ENCODE peak calls at places on chromosome 9, in four cellular contexts. J is lower lobe of right lung, T is colonic mucosa, F is heart left ventricle. B is an unnamed sample. For H3K36me3 and H3K27me3, the result is how much of the 10 kb centered on the place peaks cover.

GRCh38 chr9:84138543-84138942 is 157.9 kb downstream of the RMI1 start:
- DNase-seq in J (no peak), T (no peak), F (no peak), B (no peak)

GRCh38 chr9:78927099-78927940 is 630.4 kb downstream of the PSAT1 start:
- DNase-seq in J (no peak), T (no peak), F (no peak), B (no peak)

GRCh38 chr9:123738664-123739063 is 191.3 kb downstream of the DENND1A start:
- DNase-seq in J (no peak), T (no peak), F (no peak), B (no peak)

GRCh38 chr9:118782790-118783463 is 586.3 kb downstream of the BRINP1 start:
- DNase-seq in J (no peak), T (no peak), F (no peak), B (no peak)

GRCh38 chr9:18604971-18605370 is 131.0 kb downstream of the ADAMTSL1 start:
- DNase-seq in J (no peak), T (no peak), F (no peak), B (no peak)

GRCh38 chr9:78196258-78196657 is 39.6 kb upstream of the CEP78 start:
- DNase-seq in J (no peak), T (no peak), F (no peak), B (no peak)

GRCh38 chr9:69107801-69108200 is 66.3 kb upstream of the TJP2 start:
- DNase-seq in J (no peak), T (no peak), F (no peak), B (no peak)

GRCh38 chr9:94611638-94612068 is 18.0 kb upstream of the FBP2 start:
- DNase-seq in J (no peak), T (no peak), F (no peak), B (no peak)

GRCh38 chr9:91241909-91242308 is 119.8 kb downstream of the AUH start:
- DNase-seq in J (no peak), T (no peak), F (no peak), B (no peak)

GRCh38 chr9:119349548-119349947 is 19.7 kb downstream of the BRINP1 start:
- DNase-seq in J (no peak), T (no peak), F (no peak), B (no peak)

GRCh38 chr9:130694205-130694604 is 625 bp downstream of the EXOSC2 start:
- DNase-seq in J (no peak), T (no peak), F (no peak), B (no peak)

GRCh38 chr9:71684566-71684965 is 83.7 kb downstream of the CEMIP2 start:
- DNase-seq in J (no peak), T (no peak), F (no peak), B (no peak)
- H3K4me3 ChIP-seq in J (no peak), T (no peak), F (no peak), B (no peak)

DNA sequence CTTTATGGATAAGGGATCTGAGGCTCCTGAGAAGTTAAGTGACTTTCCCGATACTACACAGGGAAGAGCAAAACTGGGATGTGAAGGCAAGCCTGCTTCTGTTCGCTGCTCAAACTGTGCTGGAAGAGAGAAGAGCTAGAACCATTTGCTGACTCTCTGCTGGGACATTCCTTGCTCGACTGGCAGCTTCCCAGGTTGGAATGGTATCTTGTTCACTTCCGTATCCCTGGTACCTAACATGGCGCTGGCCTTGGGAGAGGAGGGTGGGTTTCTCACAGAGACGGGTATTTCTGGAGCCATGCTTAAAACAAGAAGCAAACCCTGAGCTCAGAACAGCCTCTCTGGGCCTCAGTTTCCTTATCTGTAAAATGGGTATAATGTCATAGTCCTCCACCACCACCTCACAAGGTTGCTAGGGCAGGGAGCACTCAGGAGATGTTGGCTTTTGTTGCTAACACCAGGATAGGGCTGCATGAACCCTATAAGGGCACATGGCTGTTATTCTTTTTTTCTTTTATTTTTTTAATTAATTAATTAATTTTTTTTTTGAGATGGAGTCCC is 68.0 kb upstream of the STXBP1 start:
- DNase-seq in J (no peak), T (no peak), F (no peak), B (no peak)
- H3K36me3 ChIP-seq in J (under half), T (under half), F (under half), B (half or more)

DNA sequence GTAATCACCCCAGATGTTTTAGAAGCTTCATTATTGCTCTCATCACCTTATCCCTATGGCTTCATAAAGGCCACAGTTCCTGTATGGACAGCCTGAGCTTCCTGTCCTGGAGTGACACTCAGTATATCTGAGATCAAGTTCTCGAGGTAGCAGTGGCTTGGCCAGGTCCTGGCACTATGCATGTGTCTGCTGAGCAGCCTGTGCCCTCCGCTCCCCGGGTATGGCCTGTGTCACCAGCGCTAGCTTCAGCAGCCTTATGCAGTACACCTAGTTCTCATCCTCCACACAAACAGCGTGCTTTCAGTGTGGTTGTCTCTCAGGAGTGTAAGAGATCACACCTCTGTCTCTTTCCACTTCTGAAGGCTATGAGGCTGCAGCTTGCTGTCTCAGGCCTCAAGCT is 514.7 kb downstream of the DIRAS2 start:
- DNase-seq in J (no peak), T (no peak), F (peak), B (no peak)
- H3K27me3 ChIP-seq in J (under half), T (under half), F (under half), B (under half)

GRCh38 chr9:20984471-20984870 is 47.0 kb downstream of the HACD4 start:
- DNase-seq in J (no peak), T (no peak), F (no peak), B (no peak)

GRCh38 chr9:20985851-20986600 is 45.4 kb downstream of the HACD4 start:
- DNase-seq in J (no peak), T (no peak), F (no peak), B (no peak)

GRCh38 chr9:20981486-20981885 is 50.0 kb downstream of the HACD4 start:
- DNase-seq in J (peak), T (no peak), F (no peak), B (peak)

DNA sequence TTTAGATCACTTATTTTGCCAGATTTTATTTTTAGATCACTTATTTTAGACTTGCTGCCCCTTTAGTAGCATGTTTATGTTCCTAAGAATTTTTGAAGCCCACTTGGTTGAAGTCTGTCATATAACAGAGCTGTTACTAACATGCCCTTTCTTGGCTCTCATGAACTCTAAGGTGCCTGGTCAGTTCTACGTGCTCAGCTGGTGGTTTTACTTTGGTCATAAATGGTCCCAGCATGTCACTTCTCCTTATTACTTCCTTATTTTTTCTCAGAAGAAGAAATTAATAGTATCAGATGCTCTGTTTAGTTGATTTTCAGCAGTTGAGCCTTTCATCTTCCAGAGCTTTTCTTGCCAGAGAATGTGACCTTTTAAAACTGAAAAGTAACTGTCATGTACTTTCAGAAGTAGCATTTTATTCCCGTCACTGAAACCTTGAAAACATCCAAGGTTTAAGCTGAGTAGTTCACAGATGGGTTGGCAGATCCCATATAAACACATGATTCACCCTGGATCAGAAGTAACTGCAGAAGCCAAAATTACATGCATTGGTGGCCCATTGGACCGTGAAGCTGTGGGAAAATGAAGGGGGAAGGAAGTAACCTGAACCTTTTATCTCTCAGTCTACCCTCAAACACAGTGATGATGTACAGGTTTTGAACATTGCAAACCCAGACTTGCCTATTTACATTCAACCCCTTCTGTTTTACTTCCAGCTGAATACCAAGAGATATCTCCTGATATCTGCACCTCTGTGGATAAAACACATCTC is 50.5 kb downstream of the HACD4 start:
- DNase-seq in J (no peak), T (no peak), F (no peak), B (peak)
- H3K4me3 ChIP-seq in J (no peak), T (no peak), F (no peak), B (no peak)

DNA sequence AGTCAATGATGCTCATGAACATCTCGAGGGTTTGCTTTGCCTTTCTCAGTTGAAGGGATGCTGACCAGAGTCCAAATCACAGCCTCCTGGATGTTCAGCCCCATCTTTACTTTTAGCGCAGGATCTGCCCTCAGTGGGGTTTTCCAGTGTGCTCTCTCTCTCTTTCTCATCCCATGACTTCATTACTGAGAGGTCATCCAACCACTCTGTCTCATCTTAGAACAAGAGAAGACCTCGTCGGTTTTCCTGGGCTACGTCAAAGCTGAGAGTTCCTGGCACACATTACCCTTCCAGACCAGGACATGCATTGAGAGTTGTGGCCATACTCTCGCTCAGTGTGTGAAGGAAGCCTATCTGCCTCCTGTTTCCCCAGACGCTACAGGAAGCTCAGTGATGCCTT is 47.3 kb downstream of the C9orf152 start:
- DNase-seq in J (no peak), T (no peak), F (no peak), B (no peak)
- H3K36me3 ChIP-seq in J (under half), T (under half), F (under half), B (half or more)

DNA sequence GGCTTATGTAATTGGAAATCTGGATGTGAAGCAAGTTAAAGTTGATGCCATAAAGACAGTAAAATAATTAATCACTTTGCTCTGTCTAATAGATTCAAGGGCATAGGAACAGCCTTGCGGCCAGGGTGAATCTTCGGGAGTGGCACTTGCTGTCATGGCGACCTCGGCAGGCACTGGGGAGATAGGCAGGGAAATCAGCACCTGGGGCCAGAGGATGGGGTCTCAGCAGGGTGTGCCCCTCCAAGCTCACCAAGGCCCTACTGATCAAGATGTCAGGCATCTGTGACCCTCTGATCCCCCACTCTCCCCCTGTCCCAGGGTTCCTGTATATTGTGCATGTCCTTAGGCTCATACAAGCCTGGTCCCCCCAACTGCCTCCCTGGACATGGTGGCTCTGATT is 187.3 kb downstream of the MELK start:
- DNase-seq in J (no peak), T (no peak), F (no peak), B (no peak)
- H3K27me3 ChIP-seq in J (under half), T (under half), F (under half), B (under half)

GRCh38 chr9:126516936-126517750 is 96.6 kb upstream of the LMX1B start:
- DNase-seq in J (peak), T (no peak), F (peak), B (peak)
- H3K4me3 ChIP-seq in J (peak), T (peak), F (peak), B (peak)

GRCh38 chr9:35741740-35742139 is 7.3 kb downstream of the GBA2 start:
- DNase-seq in J (no peak), T (no peak), F (no peak), B (no peak)
- H3K36me3 ChIP-seq in J (half or more), T (under half), F (under half), B (half or more)

GRCh38 chr9:132740526-132741309 is 70.5 kb downstream of the GTF3C4 start:
- DNase-seq in J (no peak), T (no peak), F (no peak), B (no peak)
- H3K27me3 ChIP-seq in J (under half), T (under half), F (under half), B (under half)

GRCh38 chr9:76877961-76878360 is 28.0 kb downstream of the PRUNE2 start:
- DNase-seq in J (no peak), T (no peak), F (no peak), B (no peak)

GRCh38 chr9:76876098-76876497 is 29.8 kb downstream of the PRUNE2 start:
- DNase-seq in J (no peak), T (no peak), F (no peak), B (no peak)

GRCh38 chr9:76873056-76873792 is 32.7 kb downstream of the PRUNE2 start:
- DNase-seq in J (no peak), T (no peak), F (no peak), B (no peak)

GRCh38 chr9:76868897-76869296 is 37.0 kb downstream of the PRUNE2 start:
- DNase-seq in J (no peak), T (no peak), F (no peak), B (no peak)

GRCh38 chr9:76873821-76874220 is 32.1 kb downstream of the PRUNE2 start:
- DNase-seq in J (no peak), T (no peak), F (no peak), B (no peak)
- H3K4me3 ChIP-seq in J (no peak), T (no peak), F (no peak), B (no peak)